ENCODE peak calls at places on chromosomes 4 and X, in four cellular contexts. O, D, X and C are unnamed samples.
A peak's percentile ranks its signal among the peaks of the same experiment; 100 is the strongest.

GRCh38 chr4:29079260-29079659 is 1640.9 kb upstream of the PCDH7 start:
- DNase-seq in O (no peak), D (no peak), X (no peak), C (no peak)

GRCh38 chr4:101682946-101683345 is 107.6 kb upstream of the BANK1 start:
- DNase-seq in O (no peak), D (no peak), X (no peak), C (no peak)

GRCh38 chrX:53073115-53073581 is 9.0 kb upstream of the TSPYL2 start:
- DNase-seq in X (no peak), O (no peak), D (no peak), C (no peak)

GRCh38 chr4:24589448-24589847 is 5.1 kb upstream of the DHX15 start:
- DNase-seq in O (no peak), D (no peak), X (no peak), C (no peak)

GRCh38 chr4:106287353-106287969 is 28.5 kb downstream of the TBCK start:
- DNase-seq in D (no peak), O (peak; percentile 15), X (no peak), C (no peak)

GRCh38 chr4:1193206-1194027 is 21.0 kb upstream of the SPON2 start:
- DNase-seq in X (no peak), D (peak; percentile 31), O (no peak), C (no peak)

GRCh38 chrX:30795981-30796958 is 92.8 kb downstream of the TAB3 start:
- DNase-seq in O (no peak), D (no peak), X (no peak), C (no peak)

GRCh38 chr4:116439330-116439729 is 646.0 kb downstream of the TRAM1L1 start:
- DNase-seq in X (no peak), O (no peak), D (no peak), C (no peak)

GRCh38 chr4:144709793-144710525 is 64.0 kb downstream of the HHIP start:
- DNase-seq in O (peak; percentile 18), D (no peak), X (no peak), C (no peak)

GRCh38 chrX:45801554-45801953 is 600.9 kb upstream of the DIPK2B start:
- DNase-seq in O (no peak), X (no peak), D (no peak), C (no peak)
- TF ChIP-seq CTCF in O (peak; percentile 41), X (peak; percentile 9), D (no peak), C (peak; percentile 4)

DNA sequence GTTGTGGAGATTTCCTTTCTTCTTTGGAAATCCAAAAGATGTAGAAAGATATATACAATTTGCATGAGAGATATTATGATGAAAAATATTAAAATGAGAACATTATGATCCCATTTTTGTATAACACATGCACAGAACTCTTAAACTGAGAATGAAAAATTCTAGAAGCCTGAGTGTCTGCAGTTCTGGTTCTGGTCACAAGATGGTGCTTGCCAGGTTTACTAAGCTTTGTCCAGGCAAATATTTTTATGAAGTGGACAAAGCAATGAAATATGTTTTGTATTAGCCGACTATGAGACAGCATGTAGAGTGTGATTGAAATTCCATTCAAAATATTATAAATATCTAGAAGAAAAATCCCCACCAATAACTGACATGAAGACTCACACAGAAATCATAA is 2.2 kb downstream of the PWWP3B start:
- DNase-seq in X (no peak), O (no peak), D (no peak), C (no peak)
- TF ChIP-seq CTCF in X (no peak), O (peak; percentile 23), D (peak; percentile 39), C (no peak)

GRCh38 chr4:78020677-78021076 is 36.4 kb upstream of the FRAS1 start:
- DNase-seq in X (no peak), O (no peak), D (no peak), C (no peak)
- TF ChIP-seq CTCF in X (no peak), O (no peak), D (no peak), C (no peak)

GRCh38 chrX:18833071-18833731 is 125.8 kb downstream of the PPEF1 start:
- DNase-seq in D (peak; percentile 77), X (peak; percentile 80), O (no peak), C (no peak)

DNA sequence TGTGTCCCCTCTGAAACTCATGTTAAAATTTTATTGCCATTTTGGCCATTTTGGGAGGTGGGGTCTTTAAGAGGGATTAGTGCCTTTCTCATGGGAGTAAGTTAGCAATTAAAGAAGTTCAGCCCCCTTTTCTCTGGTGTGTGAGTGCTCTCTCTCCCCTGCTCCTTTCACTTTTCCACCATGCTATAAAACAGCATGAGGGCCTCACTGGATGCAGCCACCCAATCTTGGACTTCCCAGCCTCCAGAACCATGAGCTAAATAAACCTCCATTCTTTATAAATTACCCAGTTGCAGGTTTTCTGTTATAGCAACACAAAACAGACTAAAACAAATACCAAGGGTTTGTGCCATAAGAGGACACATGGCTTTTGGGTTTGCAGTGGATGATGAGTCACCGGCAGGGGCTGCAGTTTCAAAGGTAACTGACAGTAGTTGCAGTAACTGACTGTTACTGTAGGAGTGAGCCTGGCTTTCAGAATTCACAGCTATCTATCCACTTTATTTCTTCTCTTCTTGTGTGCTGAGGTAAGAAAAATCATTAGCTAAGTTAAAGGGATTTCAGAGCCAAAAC is 121.5 kb downstream of the PPEF1 start:
- DNase-seq in O (peak; percentile 0), X (no peak), D (no peak), C (no peak)
- TF ChIP-seq CTCF in O (no peak), X (no peak), D (no peak), C (no peak)

GRCh38 chr4:126583509-126583908 is 1049.2 kb upstream of the INTU start:
- DNase-seq in O (no peak), D (no peak), X (no peak), C (no peak)
- TF ChIP-seq CTCF in O (no peak), D (no peak), X (no peak), C (no peak)

GRCh38 chr4:75696036-75696435 is 22.8 kb upstream of the G3BP2 start:
- DNase-seq in O (no peak), X (no peak), D (no peak), C (peak; percentile 51)
- TF ChIP-seq CTCF in O (no peak), X (no peak), D (no peak), C (no peak)

DNA sequence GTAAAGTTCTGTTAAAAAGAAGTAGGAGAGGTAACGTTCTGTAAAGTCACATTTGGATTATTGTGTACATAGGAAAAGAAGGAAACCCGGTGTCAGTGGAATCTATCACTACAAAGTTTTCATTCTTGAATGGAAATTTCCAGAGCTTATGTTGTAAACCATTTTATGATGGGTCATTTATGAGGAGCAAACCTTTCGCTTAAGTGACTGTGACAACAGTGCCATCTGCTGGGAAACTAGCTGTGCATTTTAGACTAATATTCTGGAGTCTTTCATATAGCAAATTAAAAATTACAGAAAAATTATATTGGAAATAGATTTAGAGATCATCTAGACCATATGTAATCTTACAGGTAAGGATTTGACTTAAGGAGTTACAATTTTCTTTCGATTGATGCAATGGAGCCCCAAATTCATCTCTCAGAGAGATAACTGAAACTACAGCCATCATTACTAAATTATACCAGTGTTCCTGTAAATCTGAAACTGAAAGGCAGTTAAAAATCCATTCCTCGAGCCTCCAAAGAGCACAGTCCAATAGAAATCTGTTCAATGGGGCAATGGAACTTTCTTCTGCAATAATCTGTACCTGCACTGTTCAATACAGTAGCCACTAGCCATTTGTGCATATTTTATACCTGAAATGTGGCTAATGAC is 26.9 kb downstream of the ASB9 start:
- DNase-seq in D (no peak), O (peak; percentile 11), X (no peak), C (peak; percentile 29)
- TF ChIP-seq CTCF in D (no peak), O (peak; percentile 60), X (peak; percentile 10), C (peak; percentile 43)

GRCh38 chrX:77162777-77163176 is 284.4 kb upstream of the FGF16 start:
- DNase-seq in D (no peak), O (no peak), X (no peak), C (no peak)

GRCh38 chrX:77160301-77160700 is 286.9 kb upstream of the FGF16 start:
- DNase-seq in X (no peak), O (no peak), D (no peak), C (no peak)
- TF ChIP-seq CTCF in X (no peak), O (no peak), D (no peak), C (peak; percentile 14)

DNA sequence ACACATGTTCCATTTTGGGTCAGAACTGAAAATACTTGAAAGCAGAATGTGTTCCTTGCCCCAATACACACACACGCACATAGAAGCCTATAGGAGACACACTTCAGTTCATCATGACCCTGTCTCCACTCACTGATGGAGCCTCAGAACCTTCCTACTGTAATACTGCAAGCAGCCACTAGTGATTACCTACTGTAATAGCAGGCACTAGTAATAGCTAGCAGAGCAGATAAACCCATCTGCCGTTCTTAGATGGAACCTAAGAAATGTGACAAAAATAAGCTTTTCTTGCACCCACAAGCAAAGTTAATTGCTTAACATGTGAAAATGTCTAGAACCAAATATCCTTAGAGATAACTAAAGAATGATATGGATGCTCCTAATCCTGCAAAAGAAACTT is 13.6 kb downstream of the AMTN start:
- DNase-seq in X (no peak), O (no peak), D (no peak), C (no peak)
- TF ChIP-seq CTCF in X (no peak), O (no peak), D (no peak), C (no peak)